ENCODE peak calls at places on chromosomes 16 and 17, in four cellular contexts. E is cardiac muscle cell, Y is SJCRH30, L is tibial nerve. K is an unnamed sample.

GRCh38 chr17:34024303-34025178 is 230.5 kb upstream of the CCL2 start:
- DNase-seq in Y (peak; percentile 8), L (no peak), E (no peak), K (no peak)

GRCh38 chr17:61219460-61219859 is 180.2 kb upstream of the TBX2 start:
- DNase-seq in E (peak; percentile 71), Y (no peak), L (no peak), K (no peak)

GRCh38 chr16:14650629-14651028 is 17.9 kb downstream of the BFAR start:
- DNase-seq in Y (no peak), L (no peak), E (no peak), K (no peak)

GRCh38 chr16:30533146-30533522 is 1.5 kb downstream of the ZNF747 start:
- DNase-seq in L (no peak), E (no peak), Y (no peak), K (no peak)

GRCh38 chr17:75390982-75391381 is 14.5 kb downstream of the GRB2 start:
- DNase-seq in Y (no peak), L (no peak), E (peak; percentile 14), K (no peak)

GRCh38 chr16:799948-800833 is at the start of gene GNG13:
- DNase-seq in L (no peak), Y (peak; percentile 33), E (no peak), K (no peak)

GRCh38 chr17:78416791-78417530 is 38.5 kb downstream of the PGS1 start:
- DNase-seq in Y (no peak), E (peak; percentile 79), L (peak; percentile 41), K (peak; percentile 61)

GRCh38 chr16:31453255-31454204 is 5.8 kb upstream of the ARMC5 start:
- DNase-seq in E (peak; percentile 65), L (no peak), Y (no peak), K (peak; percentile 37)

GRCh38 chr16:10931977-10932632 is 10.2 kb downstream of the DEXI start:
- DNase-seq in Y (no peak), L (no peak), E (no peak), K (no peak)

GRCh38 chr16:11682655-11683096 is 14.4 kb downstream of the SNN start:
- DNase-seq in E (peak; percentile 88), Y (peak; percentile 74), L (no peak), K (no peak)

GRCh38 chr17:15250459-15250858 is 14.7 kb downstream of the PMP22 start:
- DNase-seq in Y (no peak), L (no peak), E (no peak), K (no peak)

GRCh38 chr16:69494993-69495392 is 70.6 kb downstream of the CYB5B start:
- DNase-seq in L (no peak), Y (peak; percentile 25), E (no peak), K (peak; percentile 49)

GRCh38 chr17:59963738-59964454 is 644 bp downstream of the RNFT1 start:
- DNase-seq in L (peak; percentile 42), Y (peak; percentile 61), E (peak; percentile 58), K (peak; percentile 69)

GRCh38 chr17:68314916-68315535 is 23.7 kb downstream of the ARSG start:
- DNase-seq in L (peak; percentile 68), E (peak; percentile 56), Y (no peak), K (peak; percentile 23)

GRCh38 chr17:68319420-68320162 is 28.3 kb downstream of the ARSG start:
- DNase-seq in L (no peak), Y (no peak), E (no peak), K (no peak)

GRCh38 chr17:68315930-68316329 is 24.6 kb downstream of the ARSG start:
- DNase-seq in Y (no peak), L (no peak), E (no peak), K (no peak)

GRCh38 chr17:68318103-68318991 is 27.1 kb downstream of the ARSG start:
- DNase-seq in E (peak; percentile 55), L (no peak), Y (peak; percentile 13), K (no peak)

GRCh38 chr17:68317458-68317857 is 26.2 kb downstream of the ARSG start:
- DNase-seq in E (no peak), L (no peak), Y (no peak), K (no peak)
- H3K27ac ChIP-seq in E (no peak overlapping the region), L (no peak overlapping the region), Y (no peak overlapping the region), K (no peak overlapping the region)

GRCh38 chr16:23504076-23504452 is 6.2 kb downstream of the GGA2 start:
- DNase-seq in L (peak; percentile 52), Y (no peak), E (peak; percentile 80), K (no peak)
- H3K27ac ChIP-seq in L (peak overlapping the region; percentile 22), Y (peak overlapping the region; percentile 96), E (peak overlapping the region; percentile 88), K (no peak overlapping the region)

GRCh38 chr17:66580178-66580577 is 254.7 kb upstream of the CACNG5 start:
- DNase-seq in E (peak; percentile 49), L (no peak), Y (no peak), K (peak; percentile 81)
- H3K27ac ChIP-seq in E (peak overlapping the region; percentile 87), L (peak overlapping the region; percentile 4), Y (no peak overlapping the region), K (no peak overlapping the region)

GRCh38 chr17:65184235-65184959 is 47.2 kb downstream of the RGS9 start:
- DNase-seq in E (no peak), L (no peak), Y (no peak), K (no peak)
- H3K27ac ChIP-seq in E (no peak overlapping the region), L (no peak overlapping the region), Y (no peak overlapping the region), K (no peak overlapping the region)

DNA sequence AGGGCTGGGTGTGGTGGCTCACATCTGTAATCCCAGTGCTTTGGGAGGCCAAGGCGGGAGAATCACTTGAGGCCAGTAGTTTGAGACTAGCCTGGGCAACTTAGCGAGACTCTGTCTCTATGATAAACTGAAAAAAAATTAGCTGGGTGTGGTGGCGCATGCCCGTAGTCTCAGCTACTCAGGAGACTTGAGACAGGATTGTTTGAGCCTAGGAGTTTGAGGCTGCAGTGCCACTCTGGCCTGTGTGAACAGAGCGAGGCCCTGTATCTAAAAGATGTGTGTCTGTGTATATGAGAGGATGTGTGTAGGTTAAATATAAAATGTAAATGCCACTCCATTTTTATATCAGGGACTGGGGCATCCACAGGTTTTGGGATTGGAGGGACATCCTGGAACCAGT is 13.4 kb downstream of the SEC14L1 start:
- DNase-seq in Y (no peak), E (no peak), L (no peak), K (no peak)
- H3K27ac ChIP-seq in Y (no peak overlapping the region), E (no peak overlapping the region), L (peak overlapping the region; percentile 6), K (peak overlapping the region; percentile 68)

DNA sequence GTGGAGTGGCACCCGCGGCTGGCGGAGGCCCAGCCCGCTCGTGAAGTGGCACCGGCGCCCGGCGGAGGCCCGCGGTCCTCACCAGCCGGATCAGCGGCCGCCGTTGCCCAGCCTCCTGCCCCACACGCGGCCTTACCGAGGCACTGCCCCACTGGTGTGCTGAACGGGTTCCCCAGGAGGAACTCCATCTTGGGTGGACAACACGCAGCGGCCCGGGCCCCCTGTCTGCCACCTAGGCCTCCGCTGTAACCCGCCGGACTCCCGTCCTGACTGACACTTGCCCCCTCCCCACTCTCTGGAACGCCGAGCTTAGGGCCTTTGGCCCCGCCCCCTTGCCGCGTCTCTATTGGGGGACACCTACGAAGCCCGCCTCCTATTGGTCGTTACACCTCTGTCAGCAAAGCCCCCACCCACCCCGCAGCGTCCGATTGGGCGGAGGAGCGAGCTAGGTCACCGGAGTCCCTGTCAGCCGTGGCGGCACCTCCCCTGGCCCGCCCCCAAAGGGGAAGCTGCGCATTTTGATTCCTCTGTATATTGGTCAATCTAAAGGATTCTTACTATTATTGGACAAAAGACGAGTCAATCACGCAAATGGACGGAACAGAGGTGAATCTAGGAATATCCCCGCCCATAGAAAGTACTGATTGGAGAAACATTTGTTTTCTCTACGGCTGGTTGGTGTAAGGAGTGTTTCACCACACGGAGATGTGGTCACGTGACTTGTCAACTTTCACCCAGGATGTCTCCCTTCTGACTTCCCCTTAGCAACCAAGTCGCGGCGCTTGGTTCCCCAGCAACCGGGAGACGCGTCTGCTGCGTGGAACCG is at the start of the genes DRC3 and TOM1L2:
- DNase-seq in E (peak; percentile 100), L (peak; percentile 99), Y (peak; percentile 100), K (peak; percentile 100)
- H3K27ac ChIP-seq in E (peak within 1 kb of the TSS; percentile 71), L (peak within 1 kb of the TSS; percentile 92), Y (no peak within 1 kb of the TSS), K (peak within 1 kb of the TSS; percentile 82)

GRCh38 chr16:73060216-73060615 is 12.3 kb upstream of the ZFHX3 start:
- DNase-seq in Y (no peak), E (no peak), L (no peak), K (no peak)
- H3K27ac ChIP-seq in Y (no peak overlapping the region), E (no peak overlapping the region), L (peak overlapping the region; percentile 90), K (no peak overlapping the region)

GRCh38 chr16:58734459-58734787 is 307 bp upstream of the GOT2 start:
- DNase-seq in Y (no peak), E (no peak), L (no peak), K (no peak)
- H3K27ac ChIP-seq in Y (peak overlapping the region; percentile 59), E (no peak overlapping the region), L (peak overlapping the region; percentile 80), K (peak overlapping the region; percentile 44)

K was measured in testis.